ENCODE peak calls at places on chromosomes 5 and 9, in six cellular contexts. A, P, B, X, J and K are unnamed samples.

GRCh38 chr9:14313378-14313940 is 482 bp downstream of the NFIB start:
- DNase-seq in B (peak; percentile 47), J (no peak), P (no peak), X (peak; percentile 64), A (peak; percentile 38), K (no peak)

GRCh38 chr5:1315709-1316587 is 21.1 kb upstream of the TERT start:
- DNase-seq in B (no peak), X (peak; percentile 75), A (peak; percentile 88), P (peak; percentile 63), J (peak; percentile 92), K (peak; percentile 43)

GRCh38 chr9:97905228-97905627 is 17.1 kb downstream of the TRMO start:
- DNase-seq in X (no peak), P (peak; percentile 55), B (no peak), J (peak; percentile 78), A (no peak), K (peak; percentile 87)

GRCh38 chr5:98635631-98636030 is 137.8 kb upstream of the RGMB start:
- DNase-seq in A (no peak), B (peak; percentile 89), J (no peak), X (no peak), P (no peak), K (no peak)

GRCh38 chr9:4581031-4581760 is 80.9 kb upstream of the PLPP6 start:
- DNase-seq in J (no peak), P (no peak), X (no peak), B (peak; percentile 39), A (no peak), K (no peak)

GRCh38 chr9:2768330-2768729 is 51.0 kb downstream of the KCNV2 start:
- DNase-seq in P (no peak), A (no peak), J (no peak), X (peak; percentile 53), B (no peak), K (no peak)

GRCh38 chr9:33125871-33126822 is 41.0 kb downstream of the B4GALT1 start:
- DNase-seq in X (no peak), J (no peak), A (no peak), B (no peak), P (no peak), K (no peak)

GRCh38 chr5:179759961-179760541 is 27.4 kb downstream of the MAML1 start:
- DNase-seq in B (peak; percentile 47), J (peak; percentile 55), A (no peak), P (no peak), X (peak; percentile 13), K (no peak)

GRCh38 chr5:149586708-149587318 is 5.5 kb downstream of the ARHGEF37 start:
- DNase-seq in P (no peak), B (peak; percentile 13), J (peak; percentile 10), A (no peak), X (no peak), K (no peak)

GRCh38 chr5:83956386-83956785 is 235.7 kb upstream of the HAPLN1 start:
- DNase-seq in J (no peak), A (no peak), P (no peak), X (no peak), B (peak; percentile 47), K (no peak)

GRCh38 chr5:71829206-71829605 is 110.1 kb downstream of the CARTPT start:
- DNase-seq in A (no peak), J (no peak), B (no peak), P (no peak), X (no peak), K (no peak)

GRCh38 chr5:181190711-181191525 is 14.1 kb downstream of the TRIM7 start:
- DNase-seq in J (peak; percentile 65), X (peak; percentile 72), P (peak; percentile 46), A (peak; percentile 48), B (no peak), K (peak; percentile 68)

GRCh38 chr5:3741372-3741770 is 145.7 kb downstream of the IRX1 start:
- DNase-seq in A (no peak), B (no peak), P (no peak), X (no peak), J (no peak), K (no peak)

GRCh38 chr9:88173378-88173999 is 35.2 kb upstream of the SPATA31C2 start:
- DNase-seq in J (peak; percentile 80), P (peak; percentile 54), B (peak; percentile 73), A (no peak), X (no peak), K (peak; percentile 44)

GRCh38 chr5:136522217-136522956 is 157.0 kb upstream of the TRPC7 start:
- DNase-seq in P (no peak), J (no peak), A (no peak), X (no peak), B (no peak), K (no peak)

GRCh38 chr5:129172561-129172960 is 78.0 kb downstream of the ISOC1 start:
- DNase-seq in J (no peak), A (no peak), X (no peak), P (no peak), B (peak; percentile 39), K (no peak)

GRCh38 chr9:17082343-17082742 is 52.5 kb upstream of the CNTLN start:
- DNase-seq in P (no peak), A (no peak), B (peak; percentile 30), J (no peak), X (no peak), K (no peak)

GRCh38 chr5:179475211-179475840 is 75.0 kb upstream of the RUFY1 start:
- DNase-seq in B (peak; percentile 19), J (no peak), A (no peak), P (no peak), X (no peak), K (no peak)

GRCh38 chr5:167770461-167770860 is 521.0 kb upstream of the WWC1 start:
- DNase-seq in J (no peak), X (no peak), A (no peak), P (no peak), B (peak; percentile 10), K (no peak)

GRCh38 chr9:17839744-17840143 is 260.9 kb downstream of the SH3GL2 start:
- DNase-seq in B (no peak), X (no peak), A (no peak), P (no peak), J (no peak), K (no peak)

GRCh38 chr5:73625905-73626811 is at the start of gene ARHGEF28:
- DNase-seq in A (peak; percentile 87), B (peak; percentile 52), J (peak; percentile 23), X (peak; percentile 87), P (peak; percentile 16), K (no peak)

GRCh38 chr5:94345257-94345656 is 273.1 kb downstream of the KIAA0825 start:
- DNase-seq in X (no peak), A (no peak), J (no peak), B (no peak), P (no peak), K (no peak)

DNA sequence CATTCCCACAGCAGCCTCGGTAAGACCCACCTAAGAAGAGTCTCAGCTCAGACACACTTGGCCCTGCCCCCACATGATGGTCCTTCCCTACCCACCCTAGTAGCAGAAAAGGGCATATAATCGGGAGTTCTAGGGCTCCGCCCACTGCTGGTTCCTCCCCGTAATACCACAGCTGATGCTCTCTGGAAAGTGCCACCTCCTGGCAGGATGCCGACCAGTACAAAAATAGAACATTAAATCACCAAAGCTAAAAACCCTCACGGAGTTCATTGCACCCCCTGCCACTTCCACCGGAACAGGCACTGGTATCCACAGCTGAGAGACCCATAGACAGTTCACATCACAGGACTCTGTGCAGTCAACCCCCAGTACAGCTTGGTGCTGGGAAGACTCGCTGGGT is 271.3 kb downstream of the KIAA0825 start:
- DNase-seq in B (no peak), J (no peak), A (no peak), X (no peak), P (no peak), K (no peak)
- H3K27ac ChIP-seq in B (no peak overlapping the region), J (no peak overlapping the region), A (no peak overlapping the region), X (no peak overlapping the region), P (no peak overlapping the region), K (no peak overlapping the region)

DNA sequence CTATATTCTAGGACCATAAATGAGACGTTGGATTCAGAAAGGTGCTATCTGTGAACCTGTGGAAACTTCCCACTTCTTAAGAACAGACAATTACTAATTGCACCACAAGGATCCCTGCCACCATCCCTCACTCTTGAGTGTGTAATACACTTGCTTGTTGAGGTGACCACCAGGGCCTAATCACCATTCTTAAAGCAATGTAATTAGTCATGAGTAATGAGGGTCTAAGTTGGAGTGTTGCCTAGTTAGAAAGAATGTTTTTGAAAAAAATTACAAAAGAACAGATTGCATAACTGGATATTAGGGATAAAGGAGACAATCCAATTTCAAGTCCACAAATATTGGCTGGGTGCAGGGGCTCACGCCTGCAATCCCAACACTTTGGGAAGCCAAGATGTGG is 56.9 kb upstream of the TRIO start:
- DNase-seq in A (no peak), B (no peak), J (no peak), P (no peak), X (no peak), K (no peak)
- H3K4me1 ChIP-seq in A (no peaks in the 10 kb centered on the region), B (peaks cover 1% of the 10 kb centered on the region), J (no peaks in the 10 kb centered on the region), P (no peaks in the 10 kb centered on the region), X (no peaks in the 10 kb centered on the region), K (no peaks in the 10 kb centered on the region)

GRCh38 chr9:128249914-128250838 is 25.6 kb downstream of the GOLGA2 start:
- DNase-seq in J (peak; percentile 89), X (peak; percentile 98), P (peak; percentile 100), A (peak; percentile 99), B (peak; percentile 65), K (peak; percentile 95)
- H3K4me3 ChIP-seq in J (peak overlapping the region; percentile 34), X (peak overlapping the region; percentile 54), P (peak overlapping the region; percentile 97), A (peak overlapping the region; percentile 45), B (no peak overlapping the region), K (peak overlapping the region; percentile 71)

GRCh38 chr5:139684350-139684880 is 36.3 kb downstream of the CXXC5 start:
- DNase-seq in P (no peak), B (no peak), A (no peak), X (no peak), J (no peak), K (no peak)

GRCh38 chr5:139686356-139686918 is 38.3 kb downstream of the CXXC5 start:
- DNase-seq in P (no peak), A (no peak), J (no peak), X (no peak), B (no peak), K (no peak)

GRCh38 chr5:139685886-139686285 is 37.7 kb downstream of the CXXC5 start:
- DNase-seq in A (no peak), X (no peak), J (no peak), B (no peak), P (no peak), K (no peak)

GRCh38 chr5:139683295-139684271 is 35.4 kb downstream of the CXXC5 start:
- DNase-seq in B (no peak), J (no peak), P (no peak), X (no peak), A (no peak), K (no peak)

DNA sequence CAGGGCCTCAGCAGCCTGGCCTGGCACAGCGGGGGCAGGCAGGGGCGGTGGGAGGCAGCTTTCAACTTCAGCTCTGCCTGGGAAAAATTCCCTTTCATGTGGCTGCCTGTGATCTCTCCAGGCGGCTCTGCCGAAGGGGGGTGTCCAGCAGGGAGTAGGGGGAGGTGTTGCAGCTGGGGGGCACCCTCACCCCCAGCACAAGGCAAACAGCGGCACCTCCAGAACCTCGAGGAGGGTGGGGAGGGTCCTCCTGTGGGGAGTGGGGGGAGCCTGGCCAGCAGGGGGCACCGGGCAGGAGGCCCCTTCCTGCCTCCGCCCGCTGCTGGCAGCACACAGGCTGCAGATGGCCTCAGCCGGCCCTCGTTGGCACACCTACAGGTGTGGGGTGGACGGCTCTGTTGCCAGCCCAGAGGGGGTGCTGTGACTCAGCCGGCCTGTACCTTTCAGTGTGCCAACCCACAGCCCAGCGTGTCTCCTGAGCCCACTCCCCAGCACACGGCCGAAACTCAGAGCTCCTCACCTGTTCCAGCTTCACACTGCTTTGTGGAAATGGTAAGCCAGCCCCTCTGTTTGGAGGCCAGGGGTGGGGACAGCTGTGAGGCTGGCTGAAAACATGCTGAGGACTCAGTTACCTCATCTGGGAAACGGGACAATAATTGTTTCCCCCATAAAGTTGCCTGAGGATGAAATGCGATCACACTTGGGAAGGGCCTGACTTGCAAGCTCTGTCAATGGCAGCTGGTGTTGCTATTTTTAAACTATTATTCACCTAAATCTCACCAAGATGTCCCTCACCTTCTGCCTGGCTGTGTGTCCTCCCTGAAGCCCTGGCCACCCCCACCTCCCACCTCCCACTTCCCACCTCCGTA is 37.0 kb downstream of the CXXC5 start:
- DNase-seq in J (no peak), A (peak; percentile 75), B (no peak), P (no peak), X (no peak), K (no peak)
- H3K27ac ChIP-seq in J (no peak overlapping the region), A (peak overlapping the region; percentile 59), B (peak overlapping the region; percentile 48), P (no peak overlapping the region), X (no peak overlapping the region), K (no peak overlapping the region)